ENCODE peak calls at places on chromosomes 7 and 10, in four cellular contexts. Z, F, K and P are unnamed samples.

GRCh38 chr7:1787241-1787640 is 117.2 kb downstream of the ELFN1 start:
- DNase-seq in K (no peak), Z (no peak), F (no peak), P (no peak)

GRCh38 chr10:51092402-51092801 is 18.1 kb downstream of the PRKG1 start:
- DNase-seq in F (no peak), Z (peak; percentile 28), K (no peak), P (no peak)

GRCh38 chr7:42064534-42064933 is 172.5 kb downstream of the GLI3 start:
- DNase-seq in K (no peak), F (no peak), Z (no peak), P (no peak)

GRCh38 chr10:91520657-91521056 is 110.5 kb downstream of the HECTD2 start:
- DNase-seq in Z (no peak), F (no peak), K (no peak), P (no peak)

GRCh38 chr10:127735723-127736221 is 1.2 kb upstream of the FOXI2 start:
- DNase-seq in K (no peak), F (no peak), Z (no peak), P (peak; percentile 31)

GRCh38 chr10:33921970-33922605 is 587.6 kb upstream of the NRP1 start:
- DNase-seq in Z (no peak), K (no peak), F (no peak), P (no peak)

GRCh38 chr7:28573059-28573553 is 160.8 kb downstream of the CREB5 start:
- DNase-seq in K (no peak), Z (no peak), F (no peak), P (no peak)

GRCh38 chr7:134940711-134941110 is 45.6 kb upstream of the AGBL3 start:
- DNase-seq in K (no peak), Z (no peak), F (no peak), P (no peak)

GRCh38 chr10:96910488-96911395 is 78.6 kb downstream of the LCOR start:
- DNase-seq in F (no peak), Z (peak; percentile 40), K (peak; percentile 6), P (peak; percentile 70)